ENCODE peak calls at places on chromosomes 16 and 17, in five cellular contexts. D, W, H, J and G are unnamed samples.

GRCh38 chr16:89060207-89060794 is 33.4 kb upstream of the ACSF3 start:
- DNase-seq in J (no peak), W (no peak), D (no peak), H (no peak), G (no peak)

GRCh38 chr17:42586514-42587230 is 9.1 kb upstream of the PSMC3IP start:
- DNase-seq in D (no peak), J (no peak), W (no peak), H (no peak), G (no peak)

GRCh38 chr16:46711106-46711769 is 21.8 kb downstream of the ORC6 start:
- DNase-seq in H (no peak), D (no peak), W (no peak), J (no peak), G (no peak)

GRCh38 chr17:40816569-40816968 is 5.8 kb downstream of the KRT10 start:
- DNase-seq in J (no peak), D (no peak), H (no peak), W (no peak), G (no peak)

GRCh38 chr17:74185786-74186185 is 17.7 kb upstream of the RPL38 start:
- DNase-seq in H (no peak), W (no peak), J (no peak), D (peak), G (no peak)

GRCh38 chr17:7258731-7259554 is 3.3 kb downstream of the CLDN7 start:
- DNase-seq in W (no peak), D (peak), J (no peak), H (no peak), G (no peak)

GRCh38 chr17:42608692-42609181 is 437 bp downstream of the RETREG3 start:
- DNase-seq in J (peak), W (peak), D (peak), H (no peak), G (no peak)

GRCh38 chr17:32927201-32927723 is 691 bp upstream of the TMEM98 start:
- DNase-seq in D (no peak), H (no peak), W (no peak), J (no peak), G (no peak)

GRCh38 chr16:79437764-79438728 is 162.5 kb downstream of the MAF start:
- DNase-seq in D (no peak), J (peak), H (no peak), W (peak), G (no peak)

GRCh38 chr17:66541461-66542182 is 239.2 kb downstream of the PRKCA start:
- DNase-seq in D (no peak), J (no peak), W (no peak), H (no peak), G (no peak)

GRCh38 chr17:2980211-2980903 is 83.0 kb downstream of the OR1D5 start:
- DNase-seq in H (no peak), D (no peak), W (no peak), J (no peak), G (no peak)

GRCh38 chr17:44219636-44220210 is at the start of gene UBTF:
- DNase-seq in W (peak), J (peak), D (peak), H (peak), G (peak)

GRCh38 chr16:12260647-12261262 is 284.2 kb downstream of the SNX29 start:
- DNase-seq in H (peak), D (no peak), W (no peak), J (peak), G (peak)

GRCh38 chr16:25148568-25149215 is 37.1 kb downstream of the LCMT1 start:
- DNase-seq in D (no peak), J (peak), W (no peak), H (peak), G (no peak)

GRCh38 chr17:823501-823902 is 41.3 kb downstream of the MRM3 start:
- DNase-seq in W (no peak), H (no peak), D (no peak), J (no peak), G (no peak)

GRCh38 chr17:67608691-67609090 is 109.0 kb upstream of the NOL11 start:
- DNase-seq in H (no peak), W (no peak), D (no peak), J (no peak), G (no peak)

GRCh38 chr17:30299000-30299399 is 7.3 kb upstream of the BLMH start:
- DNase-seq in D (no peak), H (no peak), W (no peak), J (no peak), G (no peak)

GRCh38 chr17:42743595-42744282 is 1.1 kb downstream of the EZH1 start:
- DNase-seq in H (no peak), D (no peak), J (peak), W (no peak), G (no peak)

GRCh38 chr17:79124513-79125209 is 50.0 kb downstream of the ENGASE start:
- DNase-seq in D (no peak), W (no peak), H (no peak), J (no peak), G (no peak)

GRCh38 chr16:57785924-57786323 is 16.4 kb downstream of the KIFC3 start:
- DNase-seq in D (no peak), W (no peak), H (no peak), J (no peak), G (no peak)

GRCh38 chr17:51613255-51613654 is 352.9 kb downstream of the UTP18 start:
- DNase-seq in J (no peak), D (no peak), W (no peak), H (no peak), G (no peak)

GRCh38 chr17:79695293-79696158 is 35.2 kb upstream of the ENPP7 start:
- DNase-seq in H (no peak), D (no peak), W (no peak), J (no peak), G (no peak)

GRCh38 chr17:66549731-66550207 is 247.4 kb downstream of the PRKCA start:
- DNase-seq in H (no peak), J (peak), D (no peak), W (no peak), G (no peak)

GRCh38 chr17:30956764-30957374 is 14.0 kb upstream of the RNF135 start:
- DNase-seq in J (peak), W (no peak), H (peak), D (no peak), G (no peak)

GRCh38 chr17:42436401-42436800 is 13.3 kb upstream of the CAVIN1 start:
- DNase-seq in H (no peak), D (no peak), J (no peak), W (no peak), G (no peak)

GRCh38 chr17:79990051-79990592 is 45.5 kb downstream of the TBC1D16 start:
- DNase-seq in H (peak), D (no peak), W (no peak), J (no peak), G (no peak)

GRCh38 chr16:30185683-30186421 is 2.5 kb downstream of the CORO1A start:
- DNase-seq in W (no peak), D (peak), J (peak), H (no peak), G (no peak)

GRCh38 chr16:23847938-23848337 is 12.2 kb downstream of the PRKCB start:
- DNase-seq in W (no peak), D (no peak), J (no peak), H (no peak), G (no peak)

DNA sequence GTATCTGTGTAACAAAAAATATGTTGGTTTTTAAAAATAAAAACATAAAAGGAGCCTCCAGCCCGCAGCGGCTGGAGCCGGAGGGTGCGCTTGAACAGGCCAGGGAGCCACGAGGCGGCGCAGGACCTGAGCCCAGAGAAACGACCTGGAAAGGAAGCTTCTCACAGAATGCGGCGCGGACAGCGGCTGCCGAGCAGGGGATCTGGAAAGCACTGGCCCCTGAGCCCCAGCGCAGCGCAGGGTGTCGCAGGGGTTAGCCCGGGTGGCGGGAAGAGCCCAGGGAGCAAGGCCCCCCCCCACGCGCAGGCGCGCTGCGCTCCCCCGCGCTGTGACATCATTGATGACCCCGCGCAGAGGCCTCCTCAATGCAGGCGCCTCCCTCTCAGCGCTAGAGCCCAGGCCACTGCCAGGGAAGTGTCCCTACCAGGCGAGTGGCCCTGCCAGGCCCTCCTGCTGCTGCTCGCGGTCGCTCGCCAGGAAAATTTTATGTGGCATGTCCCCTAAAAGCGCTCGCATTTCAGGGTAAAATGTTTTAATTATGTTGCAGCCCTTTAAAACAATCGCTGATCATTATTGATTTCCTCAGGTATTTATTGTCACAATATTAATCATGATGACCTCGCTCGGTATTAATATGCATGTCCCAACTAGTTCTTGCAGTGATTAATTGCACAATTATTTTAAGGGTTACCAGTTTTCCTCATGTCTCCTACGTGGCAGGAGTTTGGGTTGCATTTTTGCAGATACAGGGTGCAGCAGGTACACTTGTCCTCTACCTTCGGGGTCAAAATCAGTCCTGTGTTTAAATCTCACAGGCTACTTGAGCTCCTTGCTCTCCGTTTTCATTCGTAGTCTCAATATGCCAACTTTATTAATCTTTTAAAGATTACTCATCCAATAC is 134.2 kb downstream of the USP22 start:
- DNase-seq in W (peak), J (peak), D (peak), H (peak), G (peak)
- TF ChIP-seq CTCF in W (peak), J (peak), D (peak), H (peak), G (no peak)

DNA sequence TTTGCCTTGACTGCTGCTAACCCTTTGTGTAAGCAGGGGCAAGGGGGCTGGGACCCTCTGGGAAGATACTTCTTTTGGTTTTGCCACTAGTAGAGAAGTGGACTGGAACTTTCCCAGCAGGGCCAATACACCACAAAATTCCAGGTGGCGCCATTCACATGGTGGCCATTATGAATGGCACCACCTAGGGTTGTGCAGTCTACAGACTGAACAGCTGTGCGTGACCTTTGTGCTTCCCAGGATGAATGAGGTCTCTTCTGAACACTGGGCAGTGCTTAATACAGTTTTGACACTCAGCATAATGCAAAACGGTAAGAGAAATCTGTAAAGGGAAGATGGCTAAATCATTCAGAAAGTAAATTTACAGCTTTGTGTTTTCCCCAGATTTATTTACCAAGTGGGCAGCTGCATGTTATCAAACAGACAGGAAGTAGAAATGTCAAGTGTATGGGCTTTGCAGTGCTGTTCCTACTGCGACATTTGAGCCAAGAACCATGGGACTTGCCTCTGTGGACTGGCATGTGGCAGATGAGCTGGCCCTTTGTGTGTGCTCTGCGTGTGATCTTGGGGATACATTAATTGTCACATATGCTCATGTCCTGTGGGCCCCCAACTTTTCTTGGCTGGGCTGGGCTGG is 9.2 kb downstream of the SYT17 start:
- DNase-seq in D (no peak), J (peak), W (no peak), H (no peak), G (no peak)
- TF ChIP-seq CTCF in D (no peak), J (peak), W (no peak), H (no peak), G (no peak)

DNA sequence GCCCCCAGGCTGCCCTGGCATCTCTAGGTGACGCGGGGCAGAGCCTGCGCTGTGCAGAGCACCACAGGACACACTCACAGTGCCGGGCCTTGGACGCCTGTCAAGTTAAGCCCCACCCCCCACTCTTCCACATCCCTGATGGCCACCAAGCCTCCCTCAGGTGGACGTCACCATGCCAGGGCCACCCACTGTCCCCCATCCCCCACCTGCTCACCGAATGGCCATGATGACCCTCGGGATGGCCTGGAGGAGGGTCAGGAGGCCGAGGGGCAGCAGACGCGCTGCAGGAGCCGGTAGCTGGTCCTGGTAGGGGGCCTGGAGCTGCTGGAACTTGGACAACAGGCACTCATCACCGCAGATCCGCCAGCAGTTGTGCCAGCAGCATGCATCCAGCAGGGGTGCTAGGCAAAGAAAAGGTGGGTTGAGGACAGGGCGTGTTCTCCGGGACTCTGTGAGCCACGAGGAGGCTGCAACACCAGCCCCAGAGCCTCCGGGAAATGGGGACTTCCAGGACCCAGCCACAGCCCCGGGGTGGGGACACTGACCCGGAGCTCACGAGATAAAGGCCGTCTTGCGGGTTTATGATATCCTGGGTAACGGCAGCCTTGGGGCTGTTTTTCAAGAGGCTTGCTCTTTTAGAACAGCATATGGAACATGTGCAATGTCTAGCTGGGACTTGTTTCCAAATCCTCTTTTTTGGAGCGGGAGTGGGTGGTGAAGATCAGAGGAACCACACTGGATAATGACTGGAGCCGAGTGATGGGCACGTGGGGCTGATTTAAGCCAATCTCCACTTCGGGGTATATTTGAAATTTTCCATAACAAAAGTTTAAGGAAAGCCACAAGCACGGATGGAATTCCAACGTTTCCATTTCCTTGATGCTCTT is 11.4 kb downstream of the C16orf95 start:
- DNase-seq in H (no peak), W (no peak), D (no peak), J (peak), G (no peak)
- TF ChIP-seq CTCF in H (peak), W (peak), D (no peak), J (peak), G (no peak)

DNA sequence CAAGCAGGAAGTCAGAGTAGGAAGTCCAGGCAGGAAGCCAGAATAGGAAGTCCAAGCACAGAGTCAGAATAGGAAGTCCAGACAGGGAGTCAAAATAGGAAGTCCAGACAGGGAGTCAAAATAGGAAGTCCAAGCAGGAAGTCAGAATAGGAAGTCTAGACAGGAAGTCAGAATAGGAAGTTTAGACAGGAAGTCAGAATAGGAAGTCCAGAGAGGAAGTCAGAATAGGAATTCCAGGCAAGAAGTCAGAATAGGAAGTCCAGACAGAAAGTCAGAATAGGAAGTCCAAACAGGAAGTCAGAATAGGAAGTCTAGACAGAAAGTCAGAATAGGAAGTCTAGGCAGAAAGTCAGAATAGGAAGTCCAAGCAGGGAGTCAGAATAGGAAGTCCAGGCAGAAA is 105.3 kb upstream of the C16orf82 start:
- DNase-seq in D (no peak), J (no peak), W (no peak), H (no peak), G (no peak)
- TF ChIP-seq CTCF in D (no peak), J (no peak), W (no peak), H (no peak), G (no peak)

GRCh38 chr17:16491703-16492612 is at the start of gene LRRC75A:
- DNase-seq in W (peak), J (peak), H (peak), D (peak), G (peak)
- TF ChIP-seq CTCF in W (no peak), J (peak), H (no peak), D (no peak), G (no peak)